ENCODE peak calls at places on chromosomes 7 and 10, in eight cellular contexts. One of them, this sample, is unnamed.
A peak's percentile ranks its signal among the peaks of the same experiment; 100 is the strongest.

GRCh38 chr10:106609867-106610266 is 554.6 kb downstream of the SORCS1 start:
- DNase-seq in heart left ventricle: no peak
- DNase-seq in HepG2: no peak
- DNase-seq in spleen: no peak
- DNase-seq in prostate gland: no peak
- DNase-seq in vagina: no peak
- DNase-seq in transverse colon: no peak
- DNase-seq in HCT116: no peak
- DNase-seq in this sample: no peak

GRCh38 chr10:50788951-50789904 is 49.5 kb downstream of the ASAH2B start:
- DNase-seq in prostate gland: no peak
- DNase-seq in transverse colon: no peak
- DNase-seq in heart left ventricle: no peak
- DNase-seq in spleen: no peak
- DNase-seq in HCT116: peak; percentile 51
- DNase-seq in HepG2: peak; percentile 55
- DNase-seq in vagina: no peak
- DNase-seq in this sample: no peak

GRCh38 chr7:68014031-68014774 is 1017.6 kb downstream of the TYW1 start:
- DNase-seq in HepG2: no peak
- DNase-seq in transverse colon: no peak
- DNase-seq in HCT116: no peak
- DNase-seq in vagina: no peak
- DNase-seq in prostate gland: no peak
- DNase-seq in heart left ventricle: no peak
- DNase-seq in spleen: no peak
- DNase-seq in this sample: no peak

GRCh38 chr10:119489572-119490326 is 52.8 kb downstream of the RGS10 start:
- DNase-seq in vagina: no peak
- DNase-seq in spleen: peak; percentile 88
- DNase-seq in heart left ventricle: no peak
- DNase-seq in HCT116: peak; percentile 32
- DNase-seq in HepG2: peak; percentile 16
- DNase-seq in transverse colon: peak; percentile 43
- DNase-seq in prostate gland: no peak
- DNase-seq in this sample: peak; percentile 65

GRCh38 chr10:44724415-44725174 is 186.5 kb upstream of the TMEM72 start:
- DNase-seq in HepG2: no peak
- DNase-seq in vagina: no peak
- DNase-seq in spleen: no peak
- DNase-seq in transverse colon: no peak
- DNase-seq in heart left ventricle: no peak
- DNase-seq in prostate gland: no peak
- DNase-seq in HCT116: no peak
- DNase-seq in this sample: no peak

GRCh38 chr7:151857412-151857811 is 19.5 kb downstream of the PRKAG2 start:
- DNase-seq in transverse colon: no peak
- DNase-seq in vagina: no peak
- DNase-seq in spleen: peak; percentile 59
- DNase-seq in prostate gland: no peak
- DNase-seq in HCT116: no peak
- DNase-seq in HepG2: no peak
- DNase-seq in heart left ventricle: peak; percentile 10
- DNase-seq in this sample: no peak

GRCh38 chr7:131574741-131575140 is 18.3 kb upstream of the PODXL start:
- DNase-seq in prostate gland: no peak
- DNase-seq in HCT116: no peak
- DNase-seq in heart left ventricle: no peak
- DNase-seq in HepG2: no peak
- DNase-seq in transverse colon: no peak
- DNase-seq in vagina: no peak
- DNase-seq in spleen: no peak
- DNase-seq in this sample: no peak

GRCh38 chr10:7045891-7046599 is 364.8 kb downstream of the SFMBT2 start:
- DNase-seq in vagina: no peak
- DNase-seq in transverse colon: peak; percentile 10
- DNase-seq in heart left ventricle: no peak
- DNase-seq in HCT116: no peak
- DNase-seq in prostate gland: no peak
- DNase-seq in HepG2: no peak
- DNase-seq in spleen: no peak
- DNase-seq in this sample: no peak

GRCh38 chr7:102273749-102274712 is 12.6 kb upstream of the SH2B2 start:
- DNase-seq in HepG2: peak; percentile 96
- DNase-seq in heart left ventricle: no peak
- DNase-seq in HCT116: peak; percentile 83
- DNase-seq in spleen: no peak
- DNase-seq in transverse colon: peak; percentile 87
- DNase-seq in vagina: no peak
- DNase-seq in prostate gland: no peak
- DNase-seq in this sample: no peak

GRCh38 chr10:88116491-88116890 is 253.1 kb downstream of the PTEN start:
- DNase-seq in HepG2: no peak
- DNase-seq in spleen: no peak
- DNase-seq in HCT116: no peak
- DNase-seq in heart left ventricle: no peak
- DNase-seq in vagina: no peak
- DNase-seq in prostate gland: no peak
- DNase-seq in transverse colon: no peak
- DNase-seq in this sample: no peak

GRCh38 chr10:43417950-43418768 is 9.2 kb upstream of the HNRNPF start:
- DNase-seq in heart left ventricle: no peak
- DNase-seq in HepG2: peak; percentile 92
- DNase-seq in HCT116: no peak
- DNase-seq in transverse colon: no peak
- DNase-seq in spleen: no peak
- DNase-seq in vagina: no peak
- DNase-seq in prostate gland: no peak
- DNase-seq in this sample: peak; percentile 70
- TF ChIP-seq POLR2A in heart left ventricle: no peak
- TF ChIP-seq POLR2A in HepG2: no peak
- TF ChIP-seq POLR2A in HCT116: no peak
- TF ChIP-seq POLR2A in transverse colon: no peak
- TF ChIP-seq POLR2A in spleen: no peak
- TF ChIP-seq POLR2A in vagina: no peak
- TF ChIP-seq POLR2A in prostate gland: no peak
- TF ChIP-seq POLR2A in this sample: no peak

GRCh38 chr7:64758151-64758550 is 36.1 kb upstream of the ZNF138 start:
- DNase-seq in heart left ventricle: no peak
- DNase-seq in transverse colon: no peak
- DNase-seq in prostate gland: no peak
- DNase-seq in HCT116: no peak
- DNase-seq in spleen: no peak
- DNase-seq in vagina: no peak
- DNase-seq in HepG2: no peak
- DNase-seq in this sample: no peak
- H3K9me3 ChIP-seq in heart left ventricle: no peaks in the 10 kb centered on the region
- H3K9me3 ChIP-seq in transverse colon: no peaks in the 10 kb centered on the region
- H3K9me3 ChIP-seq in prostate gland: no peaks in the 10 kb centered on the region
- H3K9me3 ChIP-seq in HCT116: no peaks in the 10 kb centered on the region
- H3K9me3 ChIP-seq in spleen: no peaks in the 10 kb centered on the region
- H3K9me3 ChIP-seq in vagina: no peaks in the 10 kb centered on the region
- H3K9me3 ChIP-seq in HepG2: no peaks in the 10 kb centered on the region
- H3K9me3 ChIP-seq in this sample: no peaks in the 10 kb centered on the region

DNA sequence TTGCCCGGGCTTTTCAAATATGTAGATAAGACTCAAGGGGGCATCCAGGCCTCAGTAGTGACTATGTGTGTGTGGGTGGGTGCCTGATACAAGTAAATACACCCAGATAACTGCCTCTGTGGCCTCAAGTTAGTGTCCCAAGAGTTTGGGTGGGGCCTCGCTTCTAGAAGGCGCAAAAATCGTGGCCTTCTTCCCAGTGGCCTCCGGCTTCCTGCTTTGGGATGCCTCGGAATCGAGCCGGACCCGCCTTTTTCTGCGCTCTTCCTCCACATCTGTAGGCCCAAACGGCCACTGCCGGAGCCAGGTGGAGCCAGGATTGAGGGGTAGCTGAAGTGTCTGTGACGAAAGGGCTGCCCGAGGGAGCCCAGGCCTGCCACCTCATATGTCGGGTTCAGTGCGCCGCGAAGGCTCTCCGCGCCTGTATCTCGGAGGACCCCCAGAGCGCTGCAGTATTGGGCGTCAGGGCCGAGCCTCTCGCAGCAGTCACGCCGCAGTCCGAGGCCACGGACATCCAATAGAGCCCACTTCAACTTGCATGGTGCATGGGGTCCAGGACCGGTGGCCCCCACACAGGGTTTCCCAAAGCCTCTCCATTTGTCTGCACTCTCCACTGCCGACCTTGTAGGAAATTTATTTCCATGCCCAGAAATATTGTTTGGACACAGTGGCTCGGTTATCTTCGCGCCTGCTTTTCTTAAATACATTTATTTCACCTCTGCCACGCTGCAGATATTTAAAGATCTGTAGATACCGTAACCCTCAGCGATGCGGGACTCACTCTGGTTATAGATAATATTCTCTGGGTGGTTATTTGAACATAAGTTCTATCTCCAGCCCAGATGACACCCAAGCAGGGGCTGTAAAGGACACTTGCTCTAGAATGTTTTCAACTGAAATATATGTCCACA is 4.8 kb upstream of the ZNF503 start:
- DNase-seq in HCT116: no peak
- DNase-seq in transverse colon: no peak
- DNase-seq in vagina: no peak
- DNase-seq in spleen: no peak
- DNase-seq in prostate gland: no peak
- DNase-seq in heart left ventricle: no peak
- DNase-seq in HepG2: no peak
- DNase-seq in this sample: no peak
- H3K27me3 ChIP-seq in HCT116: no peaks in the 10 kb centered on the region
- H3K27me3 ChIP-seq in transverse colon: peaks cover 19% of the 10 kb centered on the region
- H3K27me3 ChIP-seq in vagina: no peaks in the 10 kb centered on the region
- H3K27me3 ChIP-seq in spleen: peaks cover 68% of the 10 kb centered on the region
- H3K27me3 ChIP-seq in prostate gland: no peaks in the 10 kb centered on the region
- H3K27me3 ChIP-seq in heart left ventricle: no peaks in the 10 kb centered on the region
- H3K27me3 ChIP-seq in HepG2: no peaks in the 10 kb centered on the region
- H3K27me3 ChIP-seq in this sample: no peaks in the 10 kb centered on the region

DNA sequence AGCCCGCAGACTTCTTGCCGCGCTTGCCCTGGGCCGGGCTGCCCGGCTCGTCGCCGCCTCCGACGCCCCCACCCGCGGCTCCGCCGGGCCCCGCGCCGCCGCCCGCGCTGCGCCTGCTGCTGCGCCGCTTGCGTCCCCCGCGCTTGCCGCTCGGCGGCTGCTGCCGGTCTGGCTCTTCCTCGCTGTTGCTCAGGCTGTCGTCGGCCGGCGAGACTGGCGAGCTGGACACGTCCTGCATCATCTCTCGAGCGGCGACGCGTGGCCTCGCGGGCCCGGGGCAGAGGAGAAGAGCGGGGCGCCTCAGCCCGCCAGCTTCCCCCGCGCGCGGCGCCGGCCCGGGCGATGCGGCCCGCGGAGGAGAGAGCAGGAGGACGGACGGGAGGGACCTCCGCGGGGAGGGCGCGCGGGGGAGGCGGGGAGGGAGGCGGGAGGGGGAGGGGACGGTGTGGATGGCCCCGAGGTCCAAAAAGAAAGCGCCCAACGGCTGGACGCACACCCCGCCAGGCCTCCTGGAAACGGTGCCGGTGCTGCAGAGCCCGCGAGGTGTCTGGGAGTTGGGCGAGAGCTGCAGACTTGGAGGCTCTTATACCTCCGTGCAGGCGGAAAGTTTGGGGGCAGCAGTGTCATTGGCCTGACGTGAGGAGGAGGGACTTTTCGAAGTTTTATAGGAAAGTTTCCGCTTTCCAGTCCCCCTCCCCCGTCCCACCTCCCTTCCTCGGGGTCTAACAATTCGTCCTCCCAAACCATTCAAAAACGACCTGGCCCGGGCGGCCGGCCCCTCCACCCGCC is at the start of gene TWIST1:
- DNase-seq in HepG2: no peak
- DNase-seq in prostate gland: no peak
- DNase-seq in HCT116: no peak
- DNase-seq in transverse colon: no peak
- DNase-seq in spleen: peak; percentile 72
- DNase-seq in heart left ventricle: peak; percentile 67
- DNase-seq in vagina: peak; percentile 90
- DNase-seq in this sample: no peak
- TF ChIP-seq POLR2A in HepG2: no peak
- TF ChIP-seq POLR2A in prostate gland: no peak
- TF ChIP-seq POLR2A in HCT116: no peak
- TF ChIP-seq POLR2A in transverse colon: no peak
- TF ChIP-seq POLR2A in spleen: no peak
- TF ChIP-seq POLR2A in heart left ventricle: no peak
- TF ChIP-seq POLR2A in vagina: no peak
- TF ChIP-seq POLR2A in this sample: no peak